ENCODE peak calls at places on chromosome 17, in ten cellular contexts. D is heart right ventricle, I is psoas muscle, N is endothelial cell of umbilical vein, O is upper lobe of right lung, Q is right atrium auricular region, C is dorsolateral prefrontal cortex, Y is heart left ventricle, F is brain microvascular endothelial cell, L is lower lobe of right lung. W is an unnamed sample.

GRCh38 chr17:4858068-4858879 is 25.1 kb downstream of the MINK1 start:
- DNase-seq in C (peak), D (peak), N (peak), F (no peak), O (no peak), Q (no peak), Y (peak), L (no peak), I (no peak), W (no peak)

GRCh38 chr17:27494192-27495091 is 38.2 kb downstream of the KSR1 start:
- DNase-seq in Q (peak), O (peak), N (peak), L (peak), Y (peak), I (peak), C (peak), F (no peak), D (peak), W (peak)

GRCh38 chr17:42281571-42282096 is 5.4 kb upstream of the STAT5B start:
- DNase-seq in D (no peak), Y (no peak), I (no peak), C (no peak), F (no peak), N (no peak), O (peak), L (no peak), Q (peak), W (no peak)

GRCh38 chr17:39208893-39209292 is 8.8 kb downstream of the RPL19 start:
- DNase-seq in F (no peak), C (no peak), Q (no peak), N (no peak), L (peak), O (peak), D (no peak), I (no peak), Y (no peak), W (no peak)

GRCh38 chr17:50817142-50817751 is 18.1 kb upstream of the WFIKKN2 start:
- DNase-seq in C (peak), O (peak), F (no peak), L (peak), N (no peak), Y (peak), Q (no peak), I (peak), D (peak), W (peak)

GRCh38 chr17:2883544-2884203 is 87.4 kb downstream of the RAP1GAP2 start:
- DNase-seq in F (peak), Y (peak), I (no peak), N (no peak), L (no peak), D (peak), C (no peak), O (no peak), Q (no peak), W (no peak)

GRCh38 chr17:27818311-27819170 is 18.2 kb upstream of the NOS2 start:
- DNase-seq in Y (peak), L (no peak), Q (no peak), D (peak), F (no peak), I (no peak), C (peak), N (peak), O (no peak), W (no peak)

GRCh38 chr17:33291248-33292183 is 1.6 kb downstream of the ASIC2 start:
- DNase-seq in Y (no peak), C (peak), I (peak), L (peak), Q (no peak), N (peak), F (no peak), D (peak), O (peak), W (peak)

GRCh38 chr17:12580640-12581039 is 85.0 kb upstream of the MYOCD start:
- DNase-seq in F (peak), N (no peak), C (no peak), O (no peak), D (no peak), L (no peak), Y (no peak), Q (no peak), I (no peak), W (no peak)

GRCh38 chr17:34445145-34445544 is 82.1 kb upstream of the CCL1 start:
- DNase-seq in I (no peak), D (no peak), L (no peak), O (no peak), Y (no peak), C (no peak), Q (no peak), F (no peak), N (no peak), W (no peak)

GRCh38 chr17:39925282-39926134 is 1.9 kb downstream of the ORMDL3 start:
- DNase-seq in D (no peak), O (no peak), L (no peak), F (no peak), C (no peak), Y (no peak), N (no peak), I (no peak), Q (no peak), W (no peak)

GRCh38 chr17:79798296-79799173 is 1.7 kb upstream of the CBX8 start:
- DNase-seq in Q (no peak), I (peak), F (no peak), L (no peak), N (no peak), D (no peak), O (no peak), C (no peak), Y (no peak), W (no peak)

DNA sequence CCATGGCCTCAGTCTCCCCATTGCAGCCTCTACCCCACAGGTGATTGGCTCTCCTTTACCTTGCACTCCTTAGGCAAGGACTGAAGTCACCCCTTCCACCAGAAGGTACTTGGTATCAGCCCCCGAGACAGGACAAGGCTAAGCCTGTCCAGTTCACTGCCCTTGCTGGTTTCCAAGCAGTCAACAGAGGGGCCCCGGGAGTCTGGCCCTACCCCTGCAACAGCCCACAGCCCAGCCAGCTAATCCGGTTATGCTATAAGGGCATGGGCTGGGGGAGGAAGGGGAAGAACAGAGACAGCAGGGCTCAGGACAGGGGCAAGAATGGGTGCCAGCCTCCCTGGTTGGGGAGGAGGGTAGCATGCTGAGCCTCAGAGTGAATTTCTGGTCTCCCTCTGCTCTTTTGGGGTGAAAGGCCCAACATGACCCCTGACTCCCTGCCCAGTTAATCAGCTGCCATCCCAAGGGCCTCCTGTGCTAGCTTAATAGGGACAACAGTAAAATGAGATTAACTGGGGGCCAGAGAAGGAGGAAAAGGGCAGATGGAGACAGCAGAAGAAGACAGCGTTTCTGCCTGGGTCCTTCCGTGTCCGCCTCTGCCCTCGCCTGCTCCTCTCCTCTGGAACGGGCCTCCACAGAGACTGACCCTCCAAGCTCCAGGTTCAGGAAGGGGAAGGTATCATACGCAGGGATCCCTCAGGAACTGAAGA is 10.7 kb downstream of the DLG4 start:
- DNase-seq in I (no peak), D (no peak), L (no peak), F (no peak), N (no peak), Y (no peak), O (no peak), C (no peak), Q (no peak), W (peak)
- H3K27ac ChIP-seq in I (no peak), D (no peak), L (no peak), F (no peak), N (no peak), Y (no peak), O (no peak), C (no peak), Q (no peak), W (no peak)

GRCh38 chr17:48632579-48633265 is 6.6 kb upstream of the HOXB9 start:
- DNase-seq in N (no peak), O (no peak), Q (no peak), D (no peak), Y (no peak), F (no peak), I (no peak), L (no peak), C (no peak), W (no peak)

GRCh38 chr17:48630925-48631692 is 5.0 kb upstream of the HOXB9 start:
- DNase-seq in I (no peak), C (no peak), Q (no peak), F (no peak), N (no peak), D (no peak), L (no peak), O (no peak), Y (no peak), W (no peak)

GRCh38 chr17:48631693-48632578 is 5.8 kb upstream of the HOXB9 start:
- DNase-seq in I (no peak), O (no peak), D (no peak), F (no peak), Q (no peak), Y (no peak), N (no peak), C (no peak), L (no peak), W (no peak)

GRCh38 chr17:48634446-48635208 is 8.5 kb upstream of the HOXB9 start:
- DNase-seq in N (no peak), C (no peak), L (no peak), Y (no peak), I (no peak), D (no peak), O (peak), F (no peak), Q (no peak), W (no peak)

GRCh38 chr17:48633266-48633816 is 7.2 kb upstream of the HOXB9 start:
- DNase-seq in C (no peak), D (no peak), Q (no peak), O (peak), N (no peak), Y (no peak), L (no peak), I (no peak), F (no peak), W (peak)
- H3K4me3 ChIP-seq in C (no peak), D (no peak), Q (no peak), O (no peak), N (peak), Y (no peak), L (no peak), I (peak), F (no peak), W (no peak)

GRCh38 chr17:70896843-70897242 is 727.5 kb downstream of the KCNJ2 start:
- DNase-seq in Y (no peak), F (no peak), L (no peak), C (no peak), I (no peak), D (no peak), O (no peak), N (no peak), Q (no peak), W (no peak)

GRCh38 chr17:70906808-70907207 is 737.5 kb downstream of the KCNJ2 start:
- DNase-seq in N (no peak), L (no peak), Q (peak), C (no peak), D (no peak), F (peak), I (no peak), O (no peak), Y (peak), W (no peak)

GRCh38 chr17:70905796-70906195 is 736.5 kb downstream of the KCNJ2 start:
- DNase-seq in L (no peak), Q (peak), C (no peak), N (no peak), I (no peak), F (peak), D (peak), Y (peak), O (no peak), W (no peak)

DNA sequence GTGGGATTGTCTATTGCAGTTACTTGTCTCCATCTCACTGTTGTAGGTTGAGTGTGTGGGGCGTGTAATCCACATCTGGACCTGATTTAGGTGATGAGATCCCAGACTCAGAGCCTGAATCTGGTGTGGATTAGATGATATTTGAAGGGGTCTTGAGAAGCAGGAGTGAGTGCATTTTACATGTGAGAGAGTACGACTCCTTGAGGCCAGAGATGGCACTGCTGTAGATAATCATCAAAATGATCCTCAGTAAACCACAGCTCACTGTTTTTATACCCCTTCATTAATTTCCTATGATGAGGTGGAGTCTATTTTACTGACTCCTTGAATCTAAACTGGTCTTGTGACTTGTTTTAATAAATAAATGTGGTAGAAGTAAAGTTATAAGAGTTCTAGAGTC is 732.5 kb downstream of the KCNJ2 start:
- DNase-seq in O (no peak), Q (no peak), Y (no peak), L (no peak), D (no peak), I (no peak), F (no peak), C (no peak), N (no peak), W (no peak)
- TF ChIP-seq CTCF in O (no peak), Q (no peak), Y (no peak), L (no peak), D (no peak), I (no peak), F (no peak), C (no peak), N (no peak), W (no peak)

GRCh38 chr17:44547625-44548297 is 9.5 kb upstream of the FZD2 start:
- DNase-seq in N (no peak), O (no peak), F (no peak), Y (no peak), Q (no peak), L (no peak), C (no peak), D (peak), I (no peak), W (no peak)
- H3K27ac ChIP-seq in N (no peak), O (peak), F (peak), Y (no peak), Q (peak), L (no peak), C (no peak), D (peak), I (no peak), W (no peak)

GRCh38 chr17:17087424-17088103 is 45.3 kb downstream of the MPRIP start:
- DNase-seq in I (no peak), O (peak), L (no peak), D (no peak), F (no peak), C (peak), N (no peak), Y (no peak), Q (no peak), W (no peak)
- H3K4me3 ChIP-seq in I (no peak), O (no peak), L (no peak), D (no peak), F (no peak), C (no peak), N (no peak), Y (no peak), Q (no peak), W (no peak)

DNA sequence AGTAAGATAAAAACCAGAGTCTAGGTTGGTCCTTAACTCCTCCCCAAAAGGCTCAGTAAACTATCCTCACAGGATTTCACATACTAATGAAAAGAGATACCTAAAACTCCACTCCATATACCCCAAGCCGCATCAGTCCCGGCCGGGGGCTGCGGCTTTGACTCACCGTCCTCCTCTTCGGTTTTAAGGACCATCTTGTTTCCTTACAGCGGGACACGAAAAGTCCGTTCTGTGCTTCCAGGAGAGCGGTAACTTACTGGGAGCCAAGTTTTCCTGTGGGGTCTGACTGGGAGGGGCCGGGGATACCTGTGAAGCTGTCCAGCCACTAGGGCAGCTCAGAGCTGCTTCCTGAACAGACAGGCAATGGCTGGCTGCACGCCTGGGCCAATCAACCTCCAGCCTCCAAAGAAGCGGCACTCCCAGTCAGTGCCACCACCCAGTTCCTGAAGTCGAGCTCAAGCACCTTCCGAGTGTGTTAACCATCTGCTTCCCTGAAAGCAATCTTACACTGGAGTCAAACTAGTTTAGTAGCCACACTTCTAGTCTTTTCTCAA is 45.5 kb downstream of the CYTH1 start:
- DNase-seq in N (peak), F (no peak), Q (peak), L (peak), Y (peak), O (peak), I (peak), D (peak), C (no peak), W (peak)
- TF ChIP-seq CTCF in N (no peak), F (no peak), Q (no peak), L (no peak), Y (no peak), O (no peak), I (no peak), D (peak), C (no peak), W (no peak)

GRCh38 chr17:18324140-18325049 is 9.3 kb downstream of the SMCR8 start:
- DNase-seq in F (no peak), D (no peak), N (no peak), L (no peak), C (no peak), Y (no peak), Q (no peak), I (no peak), O (no peak), W (no peak)
- H3K27ac ChIP-seq in F (no peak), D (no peak), N (no peak), L (no peak), C (no peak), Y (no peak), Q (no peak), I (peak), O (no peak), W (peak)

GRCh38 chr17:81700353-81701287 is 2.5 kb upstream of the MRPL12 start:
- DNase-seq in Q (no peak), I (no peak), L (no peak), Y (no peak), N (no peak), D (no peak), O (peak), C (no peak), F (no peak), W (no peak)
- H3K4me3 ChIP-seq in Q (no peak), I (peak), L (no peak), Y (no peak), N (no peak), D (no peak), O (no peak), C (no peak), F (no peak), W (no peak)

W was measured in left lung.